ENCODE peak calls at places on chromosomes 5 and 9, in seven cellular contexts. K is activated CD4-positive, alpha-beta T cell treated with anti-CD3 and anti-CD28 coated beads for 36 hours; Y is choroid plexus epithelial cell; W is stomach; F is endothelial cell of umbilical vein; B is astrocyte; M is activated CD4-positive, alpha-beta memory T cell treated with anti-CD3 and anti-CD28 coated beads, Interleukin-2, amount 10 ng/mL, durations not matched to agents 7 days and 5 days. D is an unnamed sample.

GRCh38 chr9:136686794-136687711 is at the start of gene AGPAT2:
- DNase-seq in K (peak), Y (peak), W (peak), F (peak), B (peak), M (peak), D (no peak)

GRCh38 chr9:127545196-127546124 is 66.6 kb upstream of the STXBP1 start:
- DNase-seq in K (no peak), Y (peak), W (peak), F (peak), B (peak), M (no peak), D (peak)

GRCh38 chr9:13607746-13608445 is 328.4 kb upstream of the MPDZ start:
- DNase-seq in K (no peak), Y (no peak), W (no peak), F (peak), B (no peak), M (no peak), D (no peak)

GRCh38 chr5:60372786-60373185 is 327.2 kb downstream of the DEPDC1B start:
- DNase-seq in K (no peak), Y (no peak), W (peak), F (no peak), B (no peak), M (no peak), D (peak)

GRCh38 chr9:38229123-38229829 is 160.2 kb upstream of the SHB start:
- DNase-seq in K (no peak), Y (no peak), W (no peak), F (no peak), B (no peak), M (no peak), D (no peak)

GRCh38 chr5:159452480-159453167 is 122.3 kb upstream of the IL12B start:
- DNase-seq in K (no peak), Y (no peak), W (no peak), F (no peak), B (no peak), M (no peak), D (peak)

GRCh38 chr5:63127054-63127453 is 548.4 kb downstream of the LRRC70 start:
- DNase-seq in K (no peak), Y (peak), W (no peak), F (no peak), B (peak), M (no peak), D (peak)

GRCh38 chr9:34546102-34546833 is 23.5 kb upstream of the ENHO start:
- DNase-seq in K (no peak), Y (no peak), W (no peak), F (no peak), B (no peak), M (no peak), D (no peak)

GRCh38 chr5:143679777-143680176 is 132.2 kb upstream of the HMHB1 start:
- DNase-seq in K (no peak), Y (peak), W (no peak), F (no peak), B (no peak), M (no peak), D (peak)

GRCh38 chr5:32044904-32045303 is 129.2 kb downstream of the GOLPH3 start:
- DNase-seq in K (no peak), Y (peak), W (no peak), F (no peak), B (peak), M (no peak), D (peak)

GRCh38 chr5:58582411-58583393 is at the start of gene RAB3C:
- DNase-seq in K (peak), Y (peak), W (peak), F (peak), B (peak), M (peak), D (peak)

GRCh38 chr5:29485333-29485732 is 1708.2 kb upstream of the CDH6 start:
- DNase-seq in K (no peak), Y (no peak), W (no peak), F (no peak), B (no peak), M (no peak), D (no peak)

GRCh38 chr9:90340421-90340820 is 302.2 kb downstream of the DIRAS2 start:
- DNase-seq in K (no peak), Y (peak), W (no peak), F (no peak), B (peak), M (no peak), D (peak)

GRCh38 chr9:36033788-36034187 is 2.9 kb upstream of the RECK start:
- DNase-seq in K (no peak), Y (no peak), W (no peak), F (no peak), B (no peak), M (no peak), D (no peak)

GRCh38 chr9:61673664-61674381 is 484.0 kb downstream of the SPATA31A7 start:
- DNase-seq in K (no peak), Y (no peak), W (no peak), F (no peak), B (no peak), M (no peak), D (no peak)

GRCh38 chr9:131422241-131422792 is 28.4 kb downstream of the PRRC2B start:
- DNase-seq in K (no peak), Y (peak), W (no peak), F (peak), B (no peak), M (no peak), D (peak)

GRCh38 chr5:167821096-167821590 is 470.3 kb upstream of the WWC1 start:
- DNase-seq in K (no peak), Y (no peak), W (no peak), F (no peak), B (no peak), M (no peak), D (no peak)

GRCh38 chr5:168802337-168802736 is 223.2 kb upstream of the PANK3 start:
- DNase-seq in K (peak), Y (no peak), W (no peak), F (no peak), B (no peak), M (no peak), D (no peak)

GRCh38 chr5:22965960-22966359 is 112.8 kb upstream of the CDH12 start:
- DNase-seq in K (no peak), Y (no peak), W (no peak), F (no peak), B (no peak), M (no peak), D (no peak)

GRCh38 chr5:51395666-51396356 is 12.6 kb downstream of the ISL1 start:
- DNase-seq in K (no peak), Y (no peak), W (no peak), F (no peak), B (no peak), M (no peak), D (no peak)

GRCh38 chr9:119649205-119649604 is 280.0 kb upstream of the BRINP1 start:
- DNase-seq in K (no peak), Y (no peak), W (no peak), F (no peak), B (no peak), M (no peak), D (no peak)

GRCh38 chr9:13113751-13114150 is 165.7 kb downstream of the MPDZ start:
- DNase-seq in K (no peak), Y (peak), W (no peak), F (no peak), B (peak), M (no peak), D (no peak)

GRCh38 chr9:134622896-134623407 is 18.7 kb upstream of the COL5A1 start:
- DNase-seq in K (peak), Y (no peak), W (no peak), F (no peak), B (no peak), M (no peak), D (no peak)

GRCh38 chr5:35640623-35641022 is 23.0 kb downstream of the SPEF2 start:
- DNase-seq in K (no peak), Y (peak), W (no peak), F (no peak), B (no peak), M (no peak), D (no peak)

GRCh38 chr5:53364098-53364497 is 116.3 kb upstream of the FST start:
- DNase-seq in K (no peak), Y (peak), W (no peak), F (peak), B (no peak), M (no peak), D (no peak)

GRCh38 chr5:116544542-116545241 is 29.9 kb downstream of the SEMA6A start:
- DNase-seq in K (no peak), Y (no peak), W (no peak), F (no peak), B (no peak), M (no peak), D (no peak)

D was measured in renal cortical epithelial cell.